ENCODE peak calls at places on chromosomes 11 and 22, in seven cellular contexts. C is A673, P is fibroblast of lung, R is epithelial cell of esophagus, D is lower lobe of right lung, B is kidney epithelial cell, Y is cardiac fibroblast. O is an unnamed sample.

GRCh38 chr11:109857637-109858036 is 235.6 kb upstream of the ZC3H12C start:
- DNase-seq in Y (no peak), D (no peak), P (no peak), C (no peak), R (no peak), B (no peak), O (no peak)

GRCh38 chr22:30045001-30045887 is 35.0 kb upstream of the HORMAD2 start:
- DNase-seq in D (no peak), P (no peak), Y (no peak), B (no peak), C (no peak), R (no peak), O (no peak)

GRCh38 chr11:78469905-78470304 is 52.3 kb upstream of the GAB2 start:
- DNase-seq in R (no peak), B (no peak), Y (no peak), P (no peak), C (peak), D (no peak), O (no peak)

GRCh38 chr11:116861539-116861938 is 24.1 kb upstream of the APOA1 start:
- DNase-seq in C (peak), P (no peak), R (peak), B (peak), D (no peak), Y (peak), O (no peak)

GRCh38 chr11:43818220-43818619 is 62.4 kb upstream of the ALKBH3 start:
- DNase-seq in D (no peak), B (no peak), Y (no peak), P (no peak), C (no peak), R (peak), O (no peak)

GRCh38 chr11:108965602-108966001 is 300.7 kb downstream of the DDX10 start:
- DNase-seq in B (no peak), Y (peak), D (no peak), C (no peak), P (peak), R (peak), O (no peak)

GRCh38 chr22:36443198-36443770 is 38.2 kb downstream of the TXN2 start:
- DNase-seq in D (no peak), R (no peak), C (no peak), Y (no peak), B (no peak), P (peak), O (no peak)

GRCh38 chr22:46104881-46105493 is 45.3 kb upstream of the PPARA start:
- DNase-seq in D (no peak), R (peak), B (no peak), C (no peak), Y (no peak), P (no peak), O (no peak)

GRCh38 chr22:42611076-42611475 is 3.6 kb downstream of the POLDIP3 start:
- DNase-seq in B (peak), D (no peak), P (peak), C (no peak), R (peak), Y (peak), O (no peak)

GRCh38 chr11:10990637-10991036 is 132.8 kb upstream of the ZBED5 start:
- DNase-seq in D (no peak), Y (no peak), P (no peak), C (no peak), R (peak), B (peak), O (no peak)

GRCh38 chr11:18046116-18046777 is at the start of gene TPH1:
- DNase-seq in P (peak), Y (peak), D (peak), B (peak), R (peak), C (no peak), O (peak)

GRCh38 chr11:111635706-111636045 is 33.4 kb downstream of the SIK2 start:
- DNase-seq in R (no peak), C (peak), B (no peak), Y (peak), P (peak), D (no peak), O (no peak)

GRCh38 chr11:130522284-130522961 is 74.0 kb downstream of the ADAMTS15 start:
- DNase-seq in Y (peak), C (peak), P (peak), R (peak), B (peak), D (peak), O (peak)

DNA sequence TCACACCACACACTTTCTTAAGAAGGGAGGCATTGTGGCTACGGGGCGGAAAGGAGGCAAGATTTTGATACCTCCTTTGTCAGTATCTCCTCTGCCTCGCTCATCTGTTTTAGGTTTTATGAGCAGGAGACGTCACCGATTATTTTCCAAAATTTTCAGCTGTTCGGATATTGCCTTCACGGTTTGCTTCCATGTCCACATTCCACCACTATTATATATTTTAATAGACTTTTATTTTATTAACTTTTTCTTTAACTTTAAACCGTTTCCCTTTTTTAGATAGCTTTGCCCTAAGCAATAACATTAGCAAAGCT is 33.7 kb upstream of the CREB3L1 start:
- DNase-seq in R (no peak), B (no peak), C (no peak), Y (no peak), P (no peak), D (no peak), O (no peak)
- H3K4me3 ChIP-seq in R (peak), B (peak), C (peak), Y (peak), P (peak), D (peak), O (peak)

GRCh38 chr11:64870893-64871849 is 7.2 kb downstream of the EHD1 start:
- DNase-seq in B (no peak), D (no peak), P (no peak), Y (no peak), R (no peak), C (no peak), O (no peak)
- H3K4me3 ChIP-seq in B (no peak), D (peak), P (no peak), Y (no peak), R (no peak), C (no peak), O (no peak)

GRCh38 chr11:7533199-7534029 is 19.6 kb downstream of the PPFIBP2 start:
- DNase-seq in C (no peak), B (no peak), Y (no peak), R (no peak), P (no peak), D (no peak), O (no peak)
- H3K4me3 ChIP-seq in C (no peak), B (no peak), Y (no peak), R (no peak), P (no peak), D (no peak), O (no peak)

GRCh38 chr11:46391186-46391577 is 394 bp downstream of the CHRM4 start:
- DNase-seq in B (no peak), Y (no peak), D (no peak), P (no peak), R (no peak), C (no peak), O (no peak)

GRCh38 chr11:46390331-46391171 is 1.0 kb downstream of the CHRM4 start:
- DNase-seq in B (no peak), C (peak), D (no peak), P (no peak), Y (no peak), R (no peak), O (peak)

GRCh38 chr11:46388619-46389449 is 2.7 kb downstream of the CHRM4 start:
- DNase-seq in C (no peak), D (no peak), Y (no peak), R (no peak), B (no peak), P (no peak), O (peak)

GRCh38 chr11:46387919-46388618 is 3.5 kb downstream of the CHRM4 start:
- DNase-seq in B (no peak), C (peak), D (no peak), Y (no peak), P (no peak), R (no peak), O (no peak)

DNA sequence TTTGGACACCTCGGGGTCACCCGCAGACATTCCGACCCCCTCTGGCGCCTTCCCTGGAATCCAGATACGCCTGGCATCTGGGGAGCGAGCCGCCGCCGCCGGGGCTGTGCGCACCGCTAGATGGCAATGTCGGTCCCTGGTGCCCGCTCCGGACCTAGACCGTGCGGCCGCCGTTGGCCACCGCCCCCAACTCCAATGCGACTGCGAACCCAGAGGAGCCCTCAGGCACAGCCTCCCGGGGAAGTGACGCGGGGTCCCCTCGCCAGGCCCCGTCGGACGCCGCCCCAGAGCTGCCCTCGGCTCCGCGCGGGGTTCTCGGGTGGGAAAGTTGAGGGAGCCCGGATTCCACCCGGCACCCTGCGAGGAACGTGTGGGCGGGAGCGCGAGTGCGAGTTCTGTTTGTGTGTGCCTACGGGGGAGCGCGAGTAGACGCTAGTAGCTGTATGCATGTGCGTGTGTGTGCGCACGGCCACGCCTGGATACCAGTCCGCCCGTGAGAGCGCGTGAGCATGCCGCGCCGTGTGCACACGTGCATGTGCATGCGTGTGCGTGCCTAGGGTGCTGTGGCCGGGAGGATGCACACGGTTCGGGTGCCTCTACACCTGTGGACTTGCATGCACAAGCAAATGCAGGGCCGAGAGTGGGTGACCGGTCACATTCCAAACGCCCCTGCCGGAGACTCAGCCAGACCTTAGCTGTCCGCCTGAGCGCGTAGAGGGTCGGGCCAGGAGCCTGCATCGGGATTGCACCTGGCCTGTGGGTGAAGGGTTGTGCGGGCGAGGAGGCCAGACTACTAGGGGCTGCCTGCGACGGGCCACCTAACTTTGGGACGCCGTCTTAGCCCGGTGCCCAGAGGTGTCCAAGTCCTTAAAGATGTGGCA is 1.9 kb downstream of the CHRM4 start:
- DNase-seq in R (peak), C (peak), Y (peak), D (peak), B (no peak), P (peak), O (peak)
- H3K4me3 ChIP-seq in R (peak), C (peak), Y (peak), D (peak), B (peak), P (peak), O (peak)

DNA sequence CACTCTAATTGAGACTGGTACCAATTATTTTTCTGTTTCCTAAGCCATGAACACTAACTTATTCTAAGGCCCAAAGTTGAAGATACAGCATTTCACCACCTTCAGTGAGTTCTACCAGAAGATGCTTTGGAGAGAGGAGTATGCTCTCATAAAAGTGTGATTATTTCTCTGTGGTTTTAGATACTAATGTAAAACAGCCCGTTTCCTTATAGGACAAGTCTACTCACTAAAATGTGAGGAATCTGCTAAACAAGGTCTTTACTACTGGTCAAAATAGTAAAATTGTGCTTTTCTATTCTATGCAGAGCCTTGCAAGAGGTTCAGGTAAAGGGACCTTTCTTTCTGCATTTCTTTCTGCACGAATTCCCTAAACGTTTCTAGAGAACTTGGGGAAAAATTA is 2.4 kb downstream of the LGR4 start:
- DNase-seq in P (no peak), R (no peak), D (no peak), Y (no peak), B (no peak), C (no peak), O (no peak)
- H3K4me3 ChIP-seq in P (no peak), R (peak), D (no peak), Y (peak), B (peak), C (peak), O (peak)

GRCh38 chr22:39405346-39406085 is 5.9 kb downstream of the TAB1 start:
- DNase-seq in D (no peak), B (no peak), C (peak), Y (peak), R (no peak), P (peak), O (peak)
- H3K4me3 ChIP-seq in D (no peak), B (no peak), C (no peak), Y (no peak), R (no peak), P (peak), O (no peak)

GRCh38 chr11:119585038-119585666 is 143.8 kb downstream of the NECTIN1 start:
- DNase-seq in P (no peak), C (peak), B (no peak), Y (no peak), D (no peak), R (peak), O (peak)
- H3K4me3 ChIP-seq in P (peak), C (peak), B (peak), Y (peak), D (peak), R (peak), O (peak)

DNA sequence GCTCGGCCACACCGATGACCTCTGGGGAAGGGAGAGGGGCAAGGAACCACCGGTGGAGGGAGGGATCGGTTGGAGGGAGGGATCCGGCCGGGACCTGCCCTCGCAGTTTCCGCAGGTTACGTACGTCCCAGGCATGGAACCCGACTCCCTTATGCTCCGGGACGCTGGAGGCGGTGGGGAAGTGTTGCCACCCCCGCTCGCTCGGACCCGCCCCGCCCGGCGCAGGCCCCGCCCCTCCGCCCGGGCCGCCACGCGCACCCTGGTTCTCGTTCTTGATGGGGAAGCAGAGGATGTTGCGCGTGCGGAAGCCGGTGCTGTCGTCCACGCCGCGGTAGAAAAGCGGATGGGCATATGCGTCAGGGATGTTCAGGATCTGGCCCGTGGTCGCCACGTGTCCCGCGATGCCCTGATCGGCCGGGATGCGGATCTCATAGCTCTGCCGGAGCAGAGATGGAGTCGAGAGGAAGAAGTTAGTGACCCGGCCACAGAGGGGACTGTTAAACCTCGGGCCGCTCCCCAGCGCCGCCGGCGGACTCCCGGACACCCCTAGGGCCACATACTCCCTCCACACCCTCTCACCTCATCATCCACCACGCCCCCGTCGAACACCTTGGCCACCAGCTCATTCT is 89.8 kb downstream of the PDE2A start:
- DNase-seq in Y (peak), P (peak), D (peak), C (no peak), B (no peak), R (peak), O (peak)
- H3K4me3 ChIP-seq in Y (no peak), P (no peak), D (peak), C (no peak), B (no peak), R (no peak), O (peak)